ENCODE peak calls at places on chromosomes 16 and 17, in six cellular contexts. Q, R, K, A, V and L are unnamed samples. For H3K27me3, the result is how much of the 10 kb centered on the place peaks cover.

GRCh38 chr16:81204794-81205680 is 33.5 kb upstream of the BCO1 start:
- DNase-seq in Q (no peak), R (no peak), K (peak), A (no peak), V (peak), L (no peak)

GRCh38 chr17:30336369-30337171 is 2.7 kb upstream of the TMIGD1 start:
- DNase-seq in Q (no peak), R (no peak), K (peak), A (no peak), V (peak), L (no peak)

GRCh38 chr17:79970576-79971068 is 65.0 kb downstream of the TBC1D16 start:
- DNase-seq in Q (peak), R (no peak), K (no peak), A (peak), V (peak), L (peak)

GRCh38 chr17:8420041-8420934 is 15.4 kb upstream of the NDEL1 start:
- DNase-seq in Q (peak), R (peak), K (peak), A (no peak), V (peak), L (peak)

GRCh38 chr17:79031996-79032875 is 8.3 kb downstream of the C1QTNF1 start:
- DNase-seq in Q (no peak), R (no peak), K (no peak), A (no peak), V (no peak), L (no peak)

GRCh38 chr16:64715624-64716023 is 406.2 kb downstream of the CDH11 start:
- DNase-seq in Q (no peak), R (no peak), K (no peak), A (no peak), V (no peak), L (no peak)

GRCh38 chr17:76710863-76711611 is at the start of gene MXRA7:
- DNase-seq in Q (peak), R (no peak), K (no peak), A (peak), V (peak), L (peak)

GRCh38 chr16:85347213-85347591 is 234.9 kb upstream of the CIBAR2 start:
- DNase-seq in Q (peak), R (no peak), K (no peak), A (peak), V (no peak), L (no peak)

GRCh38 chr16:29745853-29746345 is at the start of gene C16orf54:
- DNase-seq in Q (peak), R (peak), K (no peak), A (peak), V (peak), L (peak)

GRCh38 chr17:6701719-6702118 is 11.4 kb downstream of the SLC13A5 start:
- DNase-seq in Q (no peak), R (no peak), K (peak), A (no peak), V (no peak), L (no peak)

GRCh38 chr16:75044800-75045361 is 46.1 kb downstream of the ZNRF1 start:
- DNase-seq in Q (no peak), R (peak), K (no peak), A (no peak), V (no peak), L (peak)

GRCh38 chr16:56370836-56371235 is 54.5 kb downstream of the AMFR start:
- DNase-seq in Q (no peak), R (no peak), K (no peak), A (no peak), V (peak), L (no peak)

GRCh38 chr16:84995666-84996065 is 15.7 kb downstream of the ZDHHC7 start:
- DNase-seq in Q (no peak), R (peak), K (no peak), A (no peak), V (no peak), L (no peak)

GRCh38 chr17:80146121-80147034 is 550 bp downstream of the EIF4A3 start:
- DNase-seq in Q (peak), R (peak), K (no peak), A (no peak), V (no peak), L (no peak)

GRCh38 chr16:89410794-89411309 is 79.5 kb downstream of the ANKRD11 start:
- DNase-seq in Q (peak), R (peak), K (peak), A (peak), V (peak), L (peak)

GRCh38 chr17:81044428-81044763 is 9.4 kb downstream of the BAIAP2 start:
- DNase-seq in Q (no peak), R (no peak), K (no peak), A (no peak), V (no peak), L (no peak)

GRCh38 chr17:82838386-82839063 is 1.3 kb downstream of the ZNF750 start:
- DNase-seq in Q (no peak), R (peak), K (no peak), A (no peak), V (peak), L (no peak)

GRCh38 chr17:45579529-45580495 is 89.3 kb upstream of the PLEKHM1 start:
- DNase-seq in Q (no peak), R (no peak), K (no peak), A (no peak), V (no peak), L (no peak)

GRCh38 chr17:57257911-57258885 is 1.9 kb downstream of the MSI2 start:
- DNase-seq in Q (no peak), R (no peak), K (no peak), A (no peak), V (no peak), L (no peak)

GRCh38 chr16:85449195-85449884 is 163.8 kb upstream of the GSE1 start:
- DNase-seq in Q (no peak), R (no peak), K (no peak), A (no peak), V (no peak), L (no peak)

GRCh38 chr17:80671039-80671822 is 126.6 kb downstream of the RPTOR start:
- DNase-seq in Q (no peak), R (no peak), K (no peak), A (no peak), V (no peak), L (no peak)

GRCh38 chr17:27495460-27495859 is 39.2 kb downstream of the KSR1 start:
- DNase-seq in Q (no peak), R (no peak), K (no peak), A (no peak), V (no peak), L (no peak)

GRCh38 chr17:9432867-9433495 is 142.6 kb downstream of the STX8 start:
- DNase-seq in Q (no peak), R (no peak), K (peak), A (no peak), V (no peak), L (no peak)

GRCh38 chr17:56595831-56596740 is 2.6 kb downstream of the NOG start:
- DNase-seq in Q (no peak), R (no peak), K (no peak), A (no peak), V (no peak), L (no peak)

GRCh38 chr17:72258711-72259110 is 137.9 kb downstream of the SOX9 start:
- DNase-seq in Q (no peak), R (no peak), K (no peak), A (no peak), V (no peak), L (no peak)

GRCh38 chr16:66427871-66428681 is 981 bp downstream of the BEAN1 start:
- DNase-seq in Q (no peak), R (no peak), K (no peak), A (no peak), V (no peak), L (no peak)

GRCh38 chr16:66428682-66429251 is 1.7 kb downstream of the BEAN1 start:
- DNase-seq in Q (no peak), R (no peak), K (no peak), A (no peak), V (no peak), L (no peak)

GRCh38 chr16:66431760-66432159 is 4.7 kb downstream of the BEAN1 start:
- DNase-seq in Q (no peak), R (no peak), K (no peak), A (no peak), V (no peak), L (no peak)

GRCh38 chr16:66429290-66429962 is 2.3 kb downstream of the BEAN1 start:
- DNase-seq in Q (no peak), R (no peak), K (no peak), A (no peak), V (no peak), L (no peak)

DNA sequence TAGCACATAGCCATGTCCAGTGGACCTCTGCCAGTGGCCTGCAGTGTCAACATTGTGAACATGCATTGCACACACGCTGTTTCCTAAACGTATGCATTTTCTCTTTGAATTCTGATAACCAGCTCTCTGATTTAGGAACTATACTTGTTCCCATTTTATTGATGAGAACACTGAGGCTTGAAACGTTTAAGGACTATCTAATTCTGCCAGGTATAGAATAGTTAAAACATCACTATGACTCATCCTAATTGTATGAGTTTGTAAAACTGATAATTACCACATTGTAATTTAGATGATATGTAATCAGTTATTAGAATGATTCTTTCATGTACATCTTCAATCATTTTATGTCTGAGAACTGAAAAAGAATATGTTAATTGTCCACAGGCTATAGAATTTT is 3.1 kb downstream of the BEAN1 start:
- DNase-seq in Q (no peak), R (no peak), K (no peak), A (no peak), V (no peak), L (no peak)
- H3K27me3 ChIP-seq in Q (under half), R (under half), K (under half), A (half or more), V (under half), L (under half)

DNA sequence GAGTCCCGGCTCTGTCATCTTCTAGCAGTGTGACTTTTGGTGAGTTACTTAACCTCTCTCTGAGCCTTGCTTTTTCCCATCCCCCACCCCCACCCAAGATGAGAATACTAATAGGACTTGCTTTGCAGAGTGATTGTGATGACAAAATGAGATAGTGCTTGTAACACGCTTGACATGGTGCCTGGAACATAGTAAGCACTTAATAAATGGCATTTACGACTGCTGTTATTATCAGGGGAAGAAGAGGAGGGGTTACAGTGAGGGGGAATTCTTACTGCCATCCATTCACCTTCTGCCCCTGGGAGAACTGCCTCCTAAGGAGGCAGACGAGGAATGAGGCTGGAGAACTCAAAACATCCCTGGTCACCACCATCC is 7.8 kb downstream of the DLX4 start:
- DNase-seq in Q (no peak), R (no peak), K (no peak), A (no peak), V (no peak), L (no peak)
- H3K27me3 ChIP-seq in Q (under half), R (under half), K (half or more), A (half or more), V (under half), L (half or more)

GRCh38 chr16:2999929-3000328 is 12.8 kb upstream of the CLDN9 start:
- DNase-seq in Q (no peak), R (no peak), K (no peak), A (no peak), V (no peak), L (no peak)
- H3K27me3 ChIP-seq in Q (under half), R (under half), K (under half), A (under half), V (under half), L (half or more)

GRCh38 chr16:69522732-69523404 is 42.9 kb upstream of the NFAT5 start:
- DNase-seq in Q (no peak), R (no peak), K (no peak), A (no peak), V (no peak), L (no peak)
- H3K27me3 ChIP-seq in Q (under half), R (under half), K (under half), A (under half), V (under half), L (under half)